ENCODE peak calls at places on chromosomes 5 and 9, in four cellular contexts. R, H, J and N are unnamed samples.

GRCh38 chr5:134070979-134071849 is 43.3 kb upstream of the TCF7 start:
- DNase-seq in R (no peak), H (no peak), J (no peak), N (peak)

GRCh38 chr5:60945760-60946253 is 802 bp downstream of the NDUFAF2 start:
- DNase-seq in R (peak), H (no peak), J (no peak), N (peak)

GRCh38 chr9:69180670-69181069 is 6.6 kb downstream of the TJP2 start:
- DNase-seq in R (peak), H (no peak), J (peak), N (no peak)

GRCh38 chr5:59130441-59130840 is 547.6 kb downstream of the RAB3C start:
- DNase-seq in R (no peak), H (no peak), J (no peak), N (no peak)

GRCh38 chr5:171745602-171746001 is 40.0 kb upstream of the SMIM23 start:
- DNase-seq in R (no peak), H (no peak), J (peak), N (no peak)

GRCh38 chr9:80049096-80049495 is 477.3 kb downstream of the TLE4 start:
- DNase-seq in R (no peak), H (no peak), J (no peak), N (no peak)

GRCh38 chr9:123883634-123884033 is 46.3 kb downstream of the DENND1A start:
- DNase-seq in R (no peak), H (no peak), J (no peak), N (no peak)

GRCh38 chr9:4333787-4334186 is 33.9 kb upstream of the GLIS3 start:
- DNase-seq in R (no peak), H (no peak), J (no peak), N (no peak)

GRCh38 chr5:165616550-165617430 is 2111.4 kb downstream of the MAT2B start:
- DNase-seq in R (no peak), H (no peak), J (no peak), N (no peak)

GRCh38 chr5:36164461-36164860 is 12.6 kb downstream of the SKP2 start:
- DNase-seq in R (no peak), H (no peak), J (no peak), N (no peak)

GRCh38 chr5:32108167-32108566 is 66.0 kb downstream of the GOLPH3 start:
- DNase-seq in R (no peak), H (no peak), J (no peak), N (no peak)

GRCh38 chr5:144247131-144247530 is 76.5 kb downstream of the KCTD16 start:
- DNase-seq in R (no peak), H (no peak), J (no peak), N (no peak)

GRCh38 chr5:53480474-53481353 is at the start of gene FST:
- DNase-seq in R (no peak), H (no peak), J (no peak), N (peak)

GRCh38 chr9:6552738-6553121 is 92.8 kb downstream of the GLDC start:
- DNase-seq in R (no peak), H (no peak), J (no peak), N (no peak)

GRCh38 chr5:126801992-126802294 is 25.0 kb downstream of the LMNB1 start:
- DNase-seq in R (no peak), H (no peak), J (no peak), N (peak)

GRCh38 chr5:10555134-10555733 is 8.6 kb upstream of the ANKRD33B start:
- DNase-seq in R (no peak), H (no peak), J (peak), N (no peak)

GRCh38 chr5:135225856-135226560 is 173.0 kb downstream of the MACROH2A1 start:
- DNase-seq in R (no peak), H (no peak), J (no peak), N (no peak)

GRCh38 chr5:141785667-141786066 is 92.5 kb downstream of the PCDH1 start:
- DNase-seq in R (no peak), H (no peak), J (no peak), N (no peak)

GRCh38 chr5:145350501-145350900 is 484.6 kb downstream of the PRELID2 start:
- DNase-seq in R (no peak), H (no peak), J (peak), N (no peak)

GRCh38 chr9:110152704-110153374 is 55.1 kb downstream of the C9orf152 start:
- DNase-seq in R (no peak), H (no peak), J (no peak), N (peak)

GRCh38 chr5:9160747-9161146 is 385.1 kb downstream of the SEMA5A start:
- DNase-seq in R (no peak), H (no peak), J (peak), N (no peak)

GRCh38 chr5:1004598-1005361 is 3.8 kb upstream of the NKD2 start:
- DNase-seq in R (peak), H (peak), J (no peak), N (peak)

GRCh38 chr9:134318481-134318891 is 7.8 kb upstream of the RXRA start:
- DNase-seq in R (no peak), H (no peak), J (no peak), N (no peak)

GRCh38 chr5:173025651-173026050 is 30.5 kb upstream of the CREBRF start:
- DNase-seq in R (no peak), H (no peak), J (no peak), N (no peak)

GRCh38 chr5:36708996-36709395 is 102.6 kb downstream of the SLC1A3 start:
- DNase-seq in R (no peak), H (no peak), J (no peak), N (no peak)

GRCh38 chr5:80346055-80346454 is 26.3 kb downstream of the SPZ1 start:
- DNase-seq in R (no peak), H (no peak), J (no peak), N (peak)

GRCh38 chr9:86487222-86487841 is 133.1 kb upstream of the TUT7 start:
- DNase-seq in R (no peak), H (no peak), J (no peak), N (peak)

GRCh38 chr9:124414612-124415011 is 630 bp downstream of the PSMB7 start:
- DNase-seq in R (no peak), H (no peak), J (no peak), N (no peak)

GRCh38 chr5:89535421-89535820 is 652.4 kb upstream of the MEF2C start:
- DNase-seq in R (no peak), H (no peak), J (no peak), N (no peak)

GRCh38 chr5:136399512-136399911 is 34.2 kb upstream of the TRPC7 start:
- DNase-seq in R (no peak), H (no peak), J (no peak), N (no peak)

GRCh38 chr9:6080154-6080716 is 64.8 kb upstream of the RANBP6 start:
- DNase-seq in R (peak), H (peak), J (peak), N (peak)

GRCh38 chr9:87675466-87675865 is 50.5 kb upstream of the CTSL start:
- DNase-seq in R (no peak), H (no peak), J (no peak), N (no peak)

GRCh38 chr5:97838214-97838613 is 655.2 kb upstream of the RIOK2 start:
- DNase-seq in R (no peak), H (no peak), J (peak), N (peak)

GRCh38 chr5:175711472-175712312 is 53.8 kb downstream of the HRH2 start:
- DNase-seq in R (no peak), H (peak), J (no peak), N (no peak)
- TF ChIP-seq CTCF in R (no peak), H (no peak), J (no peak), N (no peak)

DNA sequence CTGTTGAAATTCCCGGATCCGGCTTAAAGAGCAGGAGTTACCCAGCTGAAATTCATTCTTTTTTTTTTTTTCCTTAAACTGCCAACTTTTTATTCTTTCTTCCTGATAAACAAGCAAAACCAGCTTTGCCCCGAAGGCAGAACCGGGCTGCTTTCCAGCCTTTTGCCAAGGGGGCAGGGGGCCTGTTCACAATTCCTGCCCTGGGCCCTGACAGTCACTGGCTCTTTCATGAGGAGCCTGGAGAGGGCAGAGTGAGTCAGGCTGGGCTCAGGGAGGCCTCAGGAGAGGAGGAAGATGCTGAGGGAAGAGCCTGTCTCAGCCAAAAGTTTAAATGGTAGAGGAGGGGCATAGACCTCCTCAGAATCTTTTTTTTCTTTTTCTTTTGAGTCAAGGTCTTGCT is 4.8 kb downstream of the GLIPR2 start:
- DNase-seq in R (no peak), H (no peak), J (no peak), N (no peak)
- TF ChIP-seq CTCF in R (no peak), H (no peak), J (peak), N (no peak)

DNA sequence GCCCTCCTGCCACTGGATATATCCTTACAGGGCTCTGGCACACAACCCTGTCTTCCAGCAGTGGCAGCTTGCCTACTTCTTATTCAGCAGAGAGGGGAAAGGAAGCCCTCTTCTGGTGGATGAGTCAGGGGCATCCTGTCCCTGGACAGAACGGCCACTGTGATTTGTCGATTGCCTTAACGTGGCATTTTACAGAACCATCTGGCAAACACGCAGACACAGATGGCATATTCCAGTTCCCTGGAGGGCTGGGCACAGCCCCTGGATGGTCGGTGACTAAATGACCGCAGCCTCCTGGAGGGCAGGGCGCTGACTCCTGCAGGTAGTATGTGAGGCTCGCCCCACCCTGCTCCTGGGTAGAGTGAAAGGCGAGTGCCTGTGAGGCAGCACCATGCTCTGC is 62.1 kb downstream of the DCP2 start:
- DNase-seq in R (no peak), H (no peak), J (no peak), N (no peak)
- TF ChIP-seq CTCF in R (no peak), H (no peak), J (no peak), N (no peak)

GRCh38 chr9:131698715-131699053 is 41.2 kb downstream of the RAPGEF1 start:
- DNase-seq in R (no peak), H (no peak), J (no peak), N (no peak)

GRCh38 chr9:131697908-131698714 is 41.8 kb downstream of the RAPGEF1 start:
- DNase-seq in R (no peak), H (no peak), J (no peak), N (no peak)

GRCh38 chr9:131696163-131696439 is 43.8 kb downstream of the RAPGEF1 start:
- DNase-seq in R (no peak), H (no peak), J (no peak), N (no peak)

GRCh38 chr9:131695366-131696162 is 44.3 kb downstream of the RAPGEF1 start:
- DNase-seq in R (no peak), H (no peak), J (no peak), N (no peak)

GRCh38 chr9:131697097-131697496 is 42.8 kb downstream of the RAPGEF1 start:
- DNase-seq in R (no peak), H (no peak), J (peak), N (no peak)
- TF ChIP-seq CTCF in R (no peak), H (no peak), J (peak), N (no peak)

GRCh38 chr9:138100711-138101349 is 223.2 kb downstream of the CACNA1B start:
- DNase-seq in R (no peak), H (no peak), J (no peak), N (peak)
- TF ChIP-seq CTCF in R (no peak), H (peak), J (no peak), N (peak)

GRCh38 chr5:150168864-150169263 is 2.3 kb downstream of the CDX1 start:
- DNase-seq in R (no peak), H (no peak), J (no peak), N (no peak)

GRCh38 chr5:150164640-150165039 is 1.9 kb upstream of the CDX1 start:
- DNase-seq in R (no peak), H (no peak), J (no peak), N (no peak)

GRCh38 chr5:150166193-150167162 is at the start of gene CDX1:
- DNase-seq in R (no peak), H (no peak), J (no peak), N (no peak)

GRCh38 chr5:150167163-150167798 is 703 bp downstream of the CDX1 start:
- DNase-seq in R (no peak), H (no peak), J (no peak), N (no peak)

GRCh38 chr5:150167908-150168307 is 1.3 kb downstream of the CDX1 start:
- DNase-seq in R (no peak), H (no peak), J (no peak), N (no peak)
- TF ChIP-seq CTCF in R (no peak), H (peak), J (no peak), N (peak)

DNA sequence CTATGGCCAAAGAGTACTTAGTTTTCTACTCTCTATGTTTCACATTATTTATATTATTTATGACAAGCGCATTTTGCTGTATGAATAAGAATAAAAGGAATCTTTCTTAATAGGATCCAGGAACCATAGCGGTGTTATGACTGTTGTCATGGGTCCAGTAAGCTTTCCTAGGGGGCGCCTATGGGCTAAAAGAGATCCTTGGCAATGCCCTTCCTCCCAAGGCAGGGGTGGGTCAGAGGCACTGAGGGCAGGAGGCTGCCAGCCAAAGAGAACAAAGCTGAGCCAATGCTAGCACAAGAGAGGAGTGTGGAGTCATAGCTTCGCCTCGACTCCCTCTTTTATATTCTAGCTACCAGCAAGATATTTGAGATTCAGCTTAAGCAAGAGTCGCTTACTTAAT is 98.4 kb upstream of the GNAQ start:
- DNase-seq in R (no peak), H (no peak), J (no peak), N (no peak)
- TF ChIP-seq CTCF in R (no peak), H (no peak), J (peak), N (no peak)

GRCh38 chr9:14071484-14071883 is 242.5 kb downstream of the NFIB start:
- DNase-seq in R (no peak), H (no peak), J (no peak), N (no peak)
- TF ChIP-seq CTCF in R (no peak), H (no peak), J (no peak), N (no peak)

DNA sequence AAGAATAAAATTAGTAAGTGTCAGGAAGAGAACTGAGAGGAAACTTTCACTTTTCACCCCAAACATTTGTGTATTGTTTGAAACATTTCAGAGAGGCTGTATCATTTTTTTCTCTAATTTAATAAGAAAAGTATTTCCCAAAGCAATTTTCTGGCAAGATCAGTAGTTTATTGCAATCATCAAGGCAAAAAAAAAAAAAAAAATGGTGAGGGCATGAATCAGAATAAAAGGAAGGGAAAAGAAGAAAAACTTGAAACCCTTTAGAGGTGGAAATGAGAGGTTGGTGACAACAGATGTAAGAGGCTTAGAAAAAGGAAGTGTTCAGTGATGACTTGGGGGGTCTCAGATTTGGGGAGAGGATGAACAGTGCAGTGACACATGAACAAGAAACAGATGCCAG is 13.3 kb downstream of the SHC3 start:
- DNase-seq in R (no peak), H (no peak), J (no peak), N (no peak)
- TF ChIP-seq CTCF in R (no peak), H (no peak), J (no peak), N (no peak)

DNA sequence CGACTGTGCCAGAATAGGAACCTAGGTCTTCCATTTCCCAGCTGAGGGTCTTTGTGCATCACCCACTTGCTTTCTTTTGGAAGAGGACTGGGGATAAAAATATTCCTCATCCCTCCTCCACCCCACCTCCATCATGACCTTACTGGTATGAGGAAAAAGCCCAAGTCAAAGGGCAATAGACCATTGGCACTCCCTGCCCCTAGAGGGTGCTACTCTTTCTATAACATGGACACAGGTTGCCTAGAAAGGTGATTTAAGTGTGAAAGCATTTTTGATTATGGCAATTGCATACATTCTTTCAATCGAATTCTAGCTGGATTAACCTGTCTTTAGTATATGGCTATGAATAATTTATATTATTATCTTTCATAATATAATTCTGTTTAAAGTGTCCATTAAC is 22.8 kb upstream of the ZNF618 start:
- DNase-seq in R (no peak), H (no peak), J (no peak), N (no peak)
- TF ChIP-seq CTCF in R (no peak), H (no peak), J (peak), N (peak)